ENCODE peak calls at places on chromosomes 4 and X, in seven cellular contexts. T, D, A, P, L, S and I are unnamed samples.

GRCh38 chr4:185700048-185700447 is 111.9 kb downstream of the SORBS2 start:
- DNase-seq in L (no peak), S (no peak), P (no peak), T (no peak), A (no peak), D (no peak), I (no peak)

GRCh38 chr4:103171006-103171405 is 27.1 kb downstream of the CENPE start:
- DNase-seq in S (no peak), T (no peak), P (no peak), A (no peak), D (no peak), L (no peak), I (no peak)

GRCh38 chr4:128163177-128164117 is 102.3 kb downstream of the LARP1B start:
- DNase-seq in S (no peak), P (no peak), L (peak; percentile 28), D (no peak), A (no peak), T (no peak), I (no peak)

GRCh38 chr4:86840858-86841257 is 8.3 kb downstream of the SLC10A6 start:
- DNase-seq in P (no peak), D (no peak), A (no peak), S (no peak), T (no peak), L (no peak), I (no peak)

GRCh38 chr4:88880501-88881226 is 176.3 kb downstream of the FAM13A start:
- DNase-seq in D (no peak), T (no peak), P (no peak), L (no peak), S (no peak), A (no peak), I (no peak)

GRCh38 chrX:13620202-13620601 is 32.7 kb upstream of the TCEANC start:
- DNase-seq in D (no peak), S (no peak), P (no peak), A (no peak), T (no peak), L (no peak), I (no peak)

GRCh38 chr4:144709793-144710525 is 64.0 kb downstream of the HHIP start:
- DNase-seq in T (no peak), S (no peak), P (no peak), D (no peak), A (no peak), L (peak; percentile 10), I (no peak)

GRCh38 chr4:1763550-1764080 is 29.5 kb upstream of the FGFR3 start:
- DNase-seq in T (no peak), D (peak; percentile 37), S (peak; percentile 53), A (no peak), L (no peak), P (no peak), I (peak; percentile 29)

GRCh38 chrX:48573690-48574269 is 504 bp upstream of the RBM3 start:
- DNase-seq in L (peak; percentile 22), D (peak; percentile 30), A (no peak), S (peak; percentile 69), P (peak; percentile 85), T (peak; percentile 53), I (peak; percentile 42)

GRCh38 chrX:82031250-82031649 is 829.3 kb downstream of the SH3BGRL start:
- DNase-seq in A (no peak), D (no peak), L (no peak), T (no peak), S (no peak), P (no peak), I (no peak)

GRCh38 chr4:147607463-147607862 is 9.7 kb upstream of the TMEM184C start:
- DNase-seq in D (no peak), L (no peak), A (no peak), S (no peak), P (no peak), T (no peak), I (no peak)

GRCh38 chr4:159142985-159143384 is 40.1 kb downstream of the RAPGEF2 start:
- DNase-seq in L (no peak), T (no peak), S (no peak), A (no peak), D (no peak), P (no peak), I (no peak)

GRCh38 chrX:132815643-132816042 is 142.8 kb downstream of the HS6ST2 start:
- DNase-seq in A (no peak), P (no peak), S (no peak), L (no peak), T (no peak), D (no peak), I (no peak)

GRCh38 chrX:153926863-153927685 is 1.0 kb upstream of the ARHGAP4 start:
- DNase-seq in A (peak; percentile 31), S (peak; percentile 65), L (no peak), D (peak; percentile 57), P (peak; percentile 96), T (peak; percentile 93), I (peak; percentile 52)

GRCh38 chr4:6563935-6564645 is 10.9 kb upstream of the MAN2B2 start:
- DNase-seq in T (no peak), S (no peak), L (no peak), D (no peak), P (no peak), A (no peak), I (no peak)

GRCh38 chrX:115408736-115409390 is 119.3 kb downstream of the LUZP4 start:
- DNase-seq in S (no peak), L (no peak), T (no peak), D (no peak), A (no peak), P (no peak), I (no peak)

GRCh38 chrX:115413246-115413878 is 123.8 kb downstream of the LUZP4 start:
- DNase-seq in P (no peak), T (no peak), L (no peak), S (no peak), D (no peak), A (no peak), I (no peak)

GRCh38 chrX:115409551-115409950 is 120.0 kb downstream of the LUZP4 start:
- DNase-seq in A (no peak), P (no peak), D (no peak), T (no peak), L (no peak), S (no peak), I (no peak)

GRCh38 chrX:115410731-115411435 is 121.4 kb downstream of the LUZP4 start:
- DNase-seq in P (no peak), A (no peak), D (no peak), S (no peak), T (no peak), L (no peak), I (no peak)
- H3K27ac ChIP-seq in P (no peak overlapping the region), A (no peak overlapping the region), D (no peak overlapping the region), S (no peak overlapping the region), T (no peak overlapping the region), L (no peak overlapping the region), I (no peak overlapping the region)

DNA sequence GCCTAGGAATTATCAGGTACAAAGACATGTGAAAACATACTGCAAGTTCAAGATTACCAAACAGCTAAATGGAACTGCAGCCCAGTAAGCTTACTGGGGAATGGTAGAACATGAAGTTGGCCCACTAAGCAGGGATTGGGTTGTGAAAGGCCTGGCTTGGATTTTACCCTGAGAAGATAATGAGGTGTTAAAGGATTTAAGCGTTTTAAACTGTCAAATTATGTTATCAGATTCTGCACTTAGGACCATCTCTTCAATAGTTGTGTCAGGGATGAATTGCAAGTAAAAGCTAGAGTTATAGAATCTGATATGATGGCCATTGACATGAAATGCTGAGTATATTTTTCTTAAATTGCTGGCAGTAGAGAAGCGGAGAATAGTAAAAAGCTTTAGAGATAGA is 225.7 kb downstream of the GRID2 start:
- DNase-seq in S (no peak), L (no peak), T (no peak), A (no peak), P (no peak), D (no peak), I (no peak)
- H3K4me3 ChIP-seq in S (no peak overlapping the region), L (no peak overlapping the region), T (no peak overlapping the region), A (no peak overlapping the region), P (no peak overlapping the region), D (no peak overlapping the region), I (no peak overlapping the region)

DNA sequence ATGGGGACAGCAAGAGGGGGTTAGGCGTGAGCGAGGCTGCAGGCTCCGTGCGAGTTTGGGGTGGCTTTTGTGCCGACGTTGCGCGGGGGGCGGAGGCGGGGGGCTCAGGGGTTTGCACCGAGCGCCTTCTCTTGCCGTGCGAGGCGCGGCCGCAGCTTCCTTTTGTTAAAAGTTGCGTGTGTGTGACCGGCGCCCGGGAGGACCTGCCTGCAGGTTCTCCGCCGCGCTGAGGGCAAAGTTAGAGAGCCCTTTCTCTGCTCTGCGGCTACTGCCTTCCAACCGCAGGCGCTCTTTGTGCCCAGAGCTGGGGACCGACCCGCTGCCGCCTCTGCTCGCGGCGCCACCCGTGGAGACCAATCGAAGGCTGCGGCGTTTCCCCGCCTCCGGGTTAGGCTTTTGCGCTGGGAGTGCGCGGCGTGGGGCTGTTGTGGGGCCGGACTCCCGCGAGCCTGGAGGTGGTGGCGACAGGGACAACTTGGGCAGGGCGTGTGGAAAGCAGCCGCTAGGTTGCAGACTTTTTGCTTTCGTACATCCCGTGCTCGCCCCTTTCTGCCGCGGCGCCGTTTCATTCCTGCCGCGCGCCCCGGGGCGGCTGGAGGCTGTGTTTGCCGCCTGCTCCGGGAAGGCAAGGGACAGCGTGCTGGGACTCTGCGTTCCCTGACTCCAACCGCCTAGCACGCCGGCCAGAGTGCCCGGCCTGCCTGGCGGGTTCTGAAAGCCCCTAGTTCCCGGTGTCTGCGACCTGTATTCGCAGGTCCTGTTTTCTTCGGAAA is 750 bp downstream of the KIT start:
- DNase-seq in A (no peak), L (no peak), D (peak; percentile 59), T (peak; percentile 50), S (peak; percentile 63), P (peak; percentile 81), I (peak; percentile 47)
- TF ChIP-seq CTCF in A (peak; percentile 19), L (no peak), D (peak; percentile 5), T (no peak), S (peak; percentile 44), P (no peak), I (no peak)

GRCh38 chrX:150365953-150366911 is 3.1 kb downstream of the MAMLD1 start:
- DNase-seq in S (peak; percentile 74), T (peak; percentile 68), D (no peak), P (peak; percentile 70), A (no peak), L (no peak), I (peak; percentile 53)

GRCh38 chrX:150364347-150365050 is 1.4 kb downstream of the MAMLD1 start:
- DNase-seq in T (no peak), L (no peak), P (peak; percentile 82), A (no peak), S (peak; percentile 41), D (no peak), I (peak; percentile 17)

GRCh38 chrX:150365051-150365952 is 2.2 kb downstream of the MAMLD1 start:
- DNase-seq in T (peak; percentile 75), P (peak; percentile 87), A (no peak), D (peak; percentile 64), L (peak; percentile 31), S (peak; percentile 87), I (peak; percentile 78)

GRCh38 chrX:150363561-150364346 is 637 bp downstream of the MAMLD1 start:
- DNase-seq in D (no peak), A (no peak), S (peak; percentile 58), P (peak; percentile 80), L (peak; percentile 24), T (no peak), I (peak; percentile 22)

DNA sequence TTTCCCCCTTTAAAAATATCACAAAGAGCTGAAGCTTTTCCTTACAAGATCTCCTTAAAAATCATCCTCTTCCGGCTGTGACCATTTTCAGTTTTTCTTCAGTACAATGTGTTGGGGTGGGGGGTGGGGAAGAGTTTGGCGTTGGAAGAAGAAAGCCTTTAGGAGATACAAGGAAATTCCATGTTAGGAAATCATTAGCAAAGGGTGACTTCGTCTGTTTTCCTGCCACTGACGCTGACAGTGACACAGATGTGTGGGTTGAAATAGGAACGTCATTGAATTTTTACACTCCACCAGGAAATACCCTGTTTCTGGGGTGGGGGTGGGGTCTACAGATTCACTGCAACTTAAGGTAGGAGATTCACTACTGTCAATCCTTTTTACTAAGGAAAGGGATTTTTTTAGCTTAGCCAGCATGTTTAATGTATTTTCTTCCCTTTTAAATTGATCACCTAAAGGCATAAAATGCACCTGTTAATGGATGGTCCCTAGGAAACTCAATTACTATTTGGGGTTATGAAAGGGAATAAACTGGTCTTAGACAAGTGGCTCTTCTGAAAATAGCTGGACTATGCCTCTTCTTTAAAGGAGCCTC is 3.9 kb downstream of the MAMLD1 start:
- DNase-seq in T (no peak), L (peak; percentile 22), S (no peak), A (no peak), D (no peak), P (no peak), I (no peak)
- H3K27ac ChIP-seq in T (peak overlapping the region; percentile 80), L (peak overlapping the region; percentile 90), S (peak overlapping the region; percentile 75), A (peak overlapping the region; percentile 74), D (peak overlapping the region; percentile 85), P (peak overlapping the region; percentile 86), I (no peak overlapping the region)